ENCODE peak calls at places on chromosomes 3 and 15, in eight cellular contexts. L is GM20000, M is BE2C, G is heart right ventricle, Y is HFFc6, Z is lung, X is neural progenitor cell, E is glutamatergic neuron. S is an unnamed sample.

GRCh38 chr3:31762888-31763351 is 218.1 kb downstream of the OSBPL10 start:
- DNase-seq in E (no peak), M (no peak), Y (no peak), L (no peak), G (no peak), X (peak), Z (no peak), S (no peak)

GRCh38 chr3:50251220-50251619 is 15.2 kb downstream of the GNAI2 start:
- DNase-seq in X (no peak), M (no peak), Z (no peak), L (no peak), E (no peak), Y (peak), G (no peak), S (no peak)

GRCh38 chr15:52808441-52808840 is 18.3 kb upstream of the ONECUT1 start:
- DNase-seq in G (no peak), M (no peak), Z (no peak), E (no peak), Y (peak), L (no peak), X (no peak), S (no peak)

GRCh38 chr15:41577863-41578735 is 19.1 kb downstream of the TYRO3 start:
- DNase-seq in G (no peak), Y (no peak), Z (no peak), L (no peak), M (no peak), X (no peak), E (no peak), S (no peak)

GRCh38 chr15:33135355-33135781 is 59.1 kb downstream of the FMN1 start:
- DNase-seq in M (no peak), Y (no peak), L (no peak), Z (no peak), G (no peak), X (no peak), E (no peak), S (no peak)

GRCh38 chr3:108588616-108589015 is 622 bp downstream of the CIP2A start:
- DNase-seq in E (no peak), M (no peak), L (no peak), X (no peak), Z (no peak), Y (no peak), G (no peak), S (no peak)

GRCh38 chr15:70526221-70526973 is 237.0 kb downstream of the UACA start:
- DNase-seq in Z (no peak), G (no peak), Y (peak), E (peak), L (peak), X (no peak), M (peak), S (peak)

GRCh38 chr3:51995346-51996156 is at the start of gene RPL29:
- DNase-seq in Z (peak), L (peak), M (peak), G (peak), X (peak), Y (peak), E (peak), S (peak)

GRCh38 chr15:68154923-68155559 is 50.1 kb downstream of the CALML4 start:
- DNase-seq in Y (peak), E (peak), M (peak), L (peak), G (peak), Z (no peak), X (peak), S (no peak)

GRCh38 chr15:29270169-29270955 is 740 bp upstream of the NSMCE3 start:
- DNase-seq in E (no peak), L (peak), M (no peak), X (no peak), G (no peak), Y (peak), Z (no peak), S (no peak)

GRCh38 chr3:23312866-23313265 is 109.7 kb downstream of the UBE2E2 start:
- DNase-seq in M (no peak), G (no peak), X (no peak), Z (no peak), E (no peak), Y (no peak), L (no peak), S (no peak)

GRCh38 chr15:84761534-84762190 is 13.3 kb downstream of the ZNF592 start:
- DNase-seq in X (no peak), Y (no peak), Z (no peak), L (peak), E (no peak), G (no peak), M (peak), S (no peak)

GRCh38 chr3:58036287-58037032 is 28.2 kb downstream of the FLNB start:
- DNase-seq in M (no peak), Z (no peak), E (no peak), X (no peak), G (no peak), Y (no peak), L (no peak), S (no peak)

GRCh38 chr3:15781131-15781530 is 16.6 kb downstream of the ANKRD28 start:
- DNase-seq in E (no peak), Z (no peak), G (no peak), X (no peak), Y (no peak), M (no peak), L (no peak), S (no peak)

GRCh38 chr3:121758727-121759450 is 9.3 kb upstream of the GOLGB1 start:
- DNase-seq in G (no peak), L (no peak), X (no peak), M (no peak), Z (no peak), Y (no peak), E (no peak), S (no peak)

GRCh38 chr15:79192462-79193036 is 90.0 kb upstream of the ANKRD34C start:
- DNase-seq in M (no peak), X (no peak), G (no peak), E (no peak), Y (no peak), L (no peak), Z (no peak), S (no peak)

GRCh38 chr3:39965997-39966396 is 156.6 kb downstream of the MYRIP start:
- DNase-seq in Z (no peak), L (no peak), X (no peak), M (no peak), E (no peak), Y (no peak), G (no peak), S (no peak)

GRCh38 chr3:127064391-127065137 is 81.6 kb downstream of the PLXNA1 start:
- DNase-seq in X (no peak), Y (peak), G (no peak), M (no peak), E (no peak), L (no peak), Z (no peak), S (no peak)

GRCh38 chr15:58839485-58839884 is 68.4 kb downstream of the MINDY2 start:
- DNase-seq in G (no peak), Y (no peak), X (no peak), Z (no peak), E (no peak), M (no peak), L (peak), S (no peak)

GRCh38 chr3:130258532-130258952 is 86.9 kb upstream of the COL6A5 start:
- DNase-seq in X (no peak), E (no peak), Y (peak), M (peak), Z (peak), L (no peak), G (peak), S (no peak)

GRCh38 chr3:73148207-73148606 is 86.7 kb downstream of the EBLN2 start:
- DNase-seq in E (no peak), X (no peak), Z (no peak), L (no peak), G (no peak), Y (no peak), M (no peak), S (no peak)

GRCh38 chr15:25679964-25680658 is 183.0 kb downstream of the ATP10A start:
- DNase-seq in L (no peak), E (no peak), M (no peak), G (no peak), Y (no peak), X (no peak), Z (no peak), S (no peak)

GRCh38 chr15:88605507-88606436 is 15.4 kb upstream of the AEN start:
- DNase-seq in G (peak), M (peak), L (peak), E (peak), X (peak), Z (no peak), Y (no peak), S (no peak)

GRCh38 chr3:42226470-42227425 is 39.2 kb downstream of the CCK start:
- DNase-seq in Z (peak), X (no peak), Y (no peak), M (no peak), G (no peak), E (no peak), L (no peak), S (no peak)

GRCh38 chr3:136305879-136306278 is 55.7 kb downstream of the PCCB start:
- DNase-seq in E (no peak), G (no peak), X (no peak), M (no peak), Y (peak), Z (no peak), L (no peak), S (peak)

GRCh38 chr15:57284535-57284934 is 91.8 kb upstream of the CGNL1 start:
- DNase-seq in E (no peak), X (no peak), L (no peak), Z (no peak), M (no peak), G (no peak), Y (no peak), S (no peak)

GRCh38 chr3:147699175-147699838 is 290.1 kb downstream of the ZIC1 start:
- DNase-seq in G (no peak), E (no peak), Y (peak), M (no peak), L (no peak), Z (no peak), X (no peak), S (peak)

GRCh38 chr3:58041182-58041825 is 33.1 kb downstream of the FLNB start:
- DNase-seq in G (no peak), Z (no peak), E (no peak), L (no peak), Y (no peak), M (no peak), X (no peak), S (no peak)

GRCh38 chr3:39383190-39383912 is at the start of gene SLC25A38:
- DNase-seq in G (peak), X (peak), M (peak), E (peak), Y (peak), L (peak), Z (peak), S (no peak)

GRCh38 chr15:85381850-85382751 is 1.7 kb downstream of the AKAP13 start:
- DNase-seq in G (no peak), Z (no peak), E (no peak), Y (no peak), M (no peak), X (no peak), L (no peak), S (no peak)

GRCh38 chr3:77935418-77935817 is 895.5 kb downstream of the ROBO2 start:
- DNase-seq in Z (no peak), X (no peak), Y (no peak), L (no peak), M (no peak), E (no peak), G (no peak), S (no peak)

GRCh38 chr15:92097473-92098178 is 244.1 kb downstream of the SLCO3A1 start:
- DNase-seq in Z (no peak), X (peak), G (peak), L (peak), M (peak), E (peak), Y (peak), S (no peak)

GRCh38 chr3:66353530-66353929 is 132.7 kb downstream of the SLC25A26 start:
- DNase-seq in M (no peak), G (no peak), L (no peak), Y (no peak), Z (no peak), X (no peak), E (no peak), S (no peak)

GRCh38 chr3:180802837-180803236 is 109.6 kb upstream of the FXR1 start:
- DNase-seq in X (peak), M (no peak), Z (no peak), E (no peak), L (no peak), Y (peak), G (no peak), S (no peak)

GRCh38 chr15:101020945-101021344 is 101.8 kb downstream of the LRRK1 start:
- DNase-seq in L (no peak), E (peak), Z (peak), X (no peak), Y (no peak), G (peak), M (no peak), S (no peak)

GRCh38 chr3:151290673-151291072 is 12.3 kb upstream of the P2RY14 start:
- DNase-seq in Z (no peak), G (no peak), M (no peak), X (no peak), E (no peak), Y (peak), L (no peak), S (no peak)

DNA sequence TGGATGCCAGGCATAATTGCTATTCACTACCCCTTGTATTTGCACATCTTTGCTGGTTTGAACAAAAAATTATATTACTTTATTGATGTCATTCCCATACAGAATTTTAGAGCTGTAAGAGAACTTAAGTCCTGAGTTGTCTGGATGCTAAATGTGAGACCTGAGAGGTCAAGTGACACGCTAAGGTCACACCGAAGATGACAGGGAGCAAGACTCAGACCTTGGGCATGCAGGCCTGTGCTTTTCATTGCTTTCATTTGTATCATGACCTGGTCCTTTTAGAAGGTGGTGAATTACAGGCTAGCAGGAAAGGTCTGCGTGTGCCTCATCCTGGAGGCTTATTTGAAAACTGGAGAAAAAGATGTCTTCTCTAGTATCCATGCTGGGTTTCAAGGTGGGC is 312.0 kb upstream of the RASGRP1 start:
- DNase-seq in Z (no peak), E (no peak), M (no peak), X (no peak), L (no peak), G (no peak), Y (no peak), S (no peak)
- TF ChIP-seq CTCF in Z (no peak), E (no peak), M (no peak), X (no peak), L (no peak), G (no peak), Y (no peak), S (no peak)

GRCh38 chr3:132817646-132818177 is 95.5 kb upstream of the NPHP3 start:
- DNase-seq in E (no peak), Z (no peak), M (no peak), G (no peak), L (no peak), X (no peak), Y (no peak), S (no peak)
- TF ChIP-seq CTCF in E (no peak), Z (no peak), M (no peak), G (no peak), L (no peak), X (no peak), Y (no peak), S (no peak)

DNA sequence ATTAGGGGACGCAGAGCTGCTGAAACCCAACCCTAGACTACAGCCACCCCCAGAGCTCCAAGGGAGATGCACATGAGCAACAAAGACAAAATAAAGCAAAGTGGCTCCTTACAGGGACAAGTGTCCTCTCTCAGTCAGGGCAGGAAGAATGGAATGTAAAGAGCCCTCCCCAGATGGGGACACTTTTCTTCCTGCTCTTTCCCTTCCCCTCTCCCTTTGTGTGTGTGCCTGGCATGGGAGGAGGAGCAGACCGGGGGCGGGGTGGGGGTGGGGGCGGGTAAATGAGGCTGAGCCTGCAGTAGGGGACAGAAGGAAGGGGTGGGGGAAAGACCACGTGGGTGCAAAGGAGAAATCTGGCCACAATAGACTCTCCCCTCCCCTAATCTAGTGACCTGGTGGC is 37.4 kb downstream of the ACAA1 start:
- DNase-seq in X (peak), G (no peak), E (no peak), M (no peak), Z (no peak), L (no peak), Y (no peak), S (no peak)
- TF ChIP-seq CTCF in X (no peak), G (no peak), E (no peak), M (no peak), Z (no peak), L (no peak), Y (no peak), S (no peak)

GRCh38 chr3:188349276-188349962 is 195.5 kb downstream of the LPP start:
- DNase-seq in E (no peak), L (no peak), Z (no peak), M (no peak), X (peak), G (peak), Y (no peak), S (no peak)
- TF ChIP-seq CTCF in E (no peak), L (no peak), Z (no peak), M (peak), X (peak), G (no peak), Y (peak), S (no peak)

GRCh38 chr3:184040010-184040409 is 8.5 kb downstream of the HTR3D start:
- DNase-seq in E (peak), Z (no peak), X (peak), L (no peak), M (peak), G (no peak), Y (peak), S (no peak)
- TF ChIP-seq CTCF in E (peak), Z (no peak), X (peak), L (no peak), M (peak), G (no peak), Y (peak), S (peak)

GRCh38 chr3:46575577-46576222 is 9.6 kb upstream of the LRRC2 start:
- DNase-seq in L (no peak), X (no peak), Z (no peak), E (no peak), Y (no peak), G (no peak), M (no peak), S (no peak)
- TF ChIP-seq CTCF in L (no peak), X (no peak), Z (no peak), E (no peak), Y (no peak), G (no peak), M (no peak), S (no peak)

DNA sequence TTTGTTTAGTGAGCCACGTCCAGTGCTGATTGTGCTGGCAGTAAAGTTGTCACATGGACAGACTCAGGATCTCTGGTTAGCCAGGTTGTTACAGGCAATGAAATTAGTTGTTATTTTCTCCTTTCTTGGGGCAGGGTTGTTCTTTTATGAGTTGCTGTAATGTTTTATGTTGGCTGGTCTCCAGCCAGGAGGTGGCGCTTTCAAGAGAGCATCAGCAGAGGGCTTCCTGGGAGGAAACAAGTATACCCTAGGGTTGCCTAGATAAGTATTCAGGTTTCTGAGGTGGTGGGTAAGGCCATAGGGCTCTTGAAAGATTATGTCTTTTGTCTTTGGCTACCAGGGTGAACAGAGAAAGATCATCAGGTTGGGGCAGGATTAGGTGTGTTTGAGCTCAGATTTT is 14.5 kb upstream of the CFAP20DC start:
- DNase-seq in Z (no peak), G (no peak), M (no peak), L (no peak), E (no peak), Y (no peak), X (no peak), S (no peak)
- TF ChIP-seq CTCF in Z (no peak), G (no peak), M (no peak), L (no peak), E (no peak), Y (peak), X (peak), S (no peak)

GRCh38 chr3:30631237-30631961 is 25.0 kb downstream of the TGFBR2 start:
- DNase-seq in M (no peak), Y (peak), G (no peak), L (no peak), E (no peak), X (no peak), Z (no peak), S (no peak)

GRCh38 chr3:30629736-30630135 is 23.3 kb downstream of the TGFBR2 start:
- DNase-seq in L (no peak), M (no peak), X (no peak), G (no peak), E (no peak), Z (no peak), Y (no peak), S (no peak)

GRCh38 chr3:30628188-30628930 is 22.0 kb downstream of the TGFBR2 start:
- DNase-seq in L (no peak), E (no peak), Y (no peak), M (no peak), X (peak), G (no peak), Z (no peak), S (no peak)

GRCh38 chr3:30630238-30631030 is 24.0 kb downstream of the TGFBR2 start:
- DNase-seq in X (no peak), E (no peak), Z (no peak), L (no peak), G (no peak), M (no peak), Y (no peak), S (no peak)

GRCh38 chr3:30628931-30629590 is 22.7 kb downstream of the TGFBR2 start:
- DNase-seq in Z (no peak), M (no peak), L (no peak), E (no peak), X (no peak), G (peak), Y (peak), S (no peak)
- TF ChIP-seq CTCF in Z (no peak), M (no peak), L (no peak), E (no peak), X (no peak), G (no peak), Y (peak), S (peak)